ENCODE peak calls at places on chromosome 7, in seven cellular contexts. W is stomach; D is HT1080; Z is osteocyte; L is stimulated activated CD4-positive, alpha-beta T cell treated with anti-CD3 and anti-CD28 coated beads, Interleukin-1b, Interleukin-23, amount 100 ng/mL, for 4 hours; V is Calu3; J is putamen. N is an unnamed sample.

GRCh38 chr7:2029211-2029905 is 203.4 kb downstream of the MAD1L1 start:
- DNase-seq in W (no peak), D (no peak), Z (no peak), L (no peak), V (no peak), J (no peak), N (no peak)

GRCh38 chr7:111413796-111414195 is 148.5 kb downstream of the IMMP2L start:
- DNase-seq in W (no peak), D (no peak), Z (no peak), L (no peak), V (no peak), J (no peak), N (no peak)

GRCh38 chr7:137091396-137091795 is 222.9 kb downstream of the CHRM2 start:
- DNase-seq in W (no peak), D (peak), Z (no peak), L (no peak), V (no peak), J (no peak), N (no peak)

GRCh38 chr7:11328309-11328708 is 354.6 kb downstream of the PHF14 start:
- DNase-seq in W (no peak), D (no peak), Z (no peak), L (no peak), V (no peak), J (no peak), N (no peak)

GRCh38 chr7:2301510-2301860 is 12.8 kb downstream of the SNX8 start:
- DNase-seq in W (no peak), D (no peak), Z (no peak), L (no peak), V (no peak), J (no peak), N (no peak)

GRCh38 chr7:36217961-36218284 is 64.9 kb downstream of the EEPD1 start:
- DNase-seq in W (no peak), D (no peak), Z (no peak), L (no peak), V (no peak), J (no peak), N (peak)

GRCh38 chr7:134276951-134277350 is 39.8 kb downstream of the SLC35B4 start:
- DNase-seq in W (no peak), D (peak), Z (no peak), L (no peak), V (no peak), J (no peak), N (no peak)

GRCh38 chr7:152341039-152341913 is 94.5 kb downstream of the KMT2C start:
- DNase-seq in W (peak), D (peak), Z (no peak), L (no peak), V (peak), J (peak), N (peak)

GRCh38 chr7:119594956-119595355 is 678.0 kb upstream of the KCND2 start:
- DNase-seq in W (no peak), D (no peak), Z (no peak), L (no peak), V (no peak), J (no peak), N (no peak)

GRCh38 chr7:148035950-148036349 is 554.6 kb upstream of the C7orf33 start:
- DNase-seq in W (no peak), D (no peak), Z (no peak), L (no peak), V (no peak), J (no peak), N (no peak)

GRCh38 chr7:44280993-44281721 is 44.2 kb downstream of the CAMK2B start:
- DNase-seq in W (no peak), D (no peak), Z (peak), L (no peak), V (no peak), J (no peak), N (no peak)

GRCh38 chr7:99137418-99138180 is 6.3 kb downstream of the SMURF1 start:
- DNase-seq in W (no peak), D (no peak), Z (peak), L (no peak), V (no peak), J (peak), N (no peak)

GRCh38 chr7:14191686-14192098 is 202.2 kb upstream of the ETV1 start:
- DNase-seq in W (no peak), D (peak), Z (no peak), L (no peak), V (no peak), J (no peak), N (no peak)

GRCh38 chr7:128740996-128741395 is 1.8 kb downstream of the CALU start:
- DNase-seq in W (no peak), D (no peak), Z (no peak), L (no peak), V (no peak), J (no peak), N (no peak)

GRCh38 chr7:147419001-147419400 is 1171.6 kb upstream of the C7orf33 start:
- DNase-seq in W (no peak), D (peak), Z (peak), L (no peak), V (no peak), J (no peak), N (no peak)

GRCh38 chr7:131652194-131652593 is 95.8 kb upstream of the PODXL start:
- DNase-seq in W (no peak), D (no peak), Z (no peak), L (no peak), V (no peak), J (no peak), N (peak)

GRCh38 chr7:2734761-2735571 is 47.0 kb downstream of the AMZ1 start:
- DNase-seq in W (peak), D (no peak), Z (peak), L (no peak), V (no peak), J (no peak), N (peak)

GRCh38 chr7:4144171-4144701 is 537.9 kb upstream of the FOXK1 start:
- DNase-seq in W (no peak), D (no peak), Z (no peak), L (no peak), V (no peak), J (no peak), N (no peak)

GRCh38 chr7:39754326-39755120 is 131.2 kb downstream of the RALA start:
- DNase-seq in W (no peak), D (peak), Z (peak), L (no peak), V (no peak), J (no peak), N (no peak)

GRCh38 chr7:91636129-91636724 is 244.3 kb downstream of the MTERF1 start:
- DNase-seq in W (no peak), D (peak), Z (no peak), L (no peak), V (peak), J (no peak), N (peak)

GRCh38 chr7:98286093-98286525 is 4.6 kb downstream of the BRI3 start:
- DNase-seq in W (peak), D (peak), Z (no peak), L (no peak), V (peak), J (no peak), N (no peak)

GRCh38 chr7:75737856-75738603 is 711 bp downstream of the HIP1 start:
- DNase-seq in W (no peak), D (no peak), Z (no peak), L (no peak), V (no peak), J (no peak), N (no peak)

GRCh38 chr7:102432476-102433318 is 678 bp upstream of the ORAI2 start:
- DNase-seq in W (no peak), D (no peak), Z (no peak), L (no peak), V (no peak), J (no peak), N (no peak)

GRCh38 chr7:87218941-87219544 is 489 bp downstream of the TMEM243 start:
- DNase-seq in W (peak), D (peak), Z (no peak), L (no peak), V (peak), J (peak), N (peak)

GRCh38 chr7:94395141-94396041 is 696 bp downstream of the COL1A2 start:
- DNase-seq in W (peak), D (peak), Z (no peak), L (no peak), V (peak), J (peak), N (peak)

GRCh38 chr7:8157296-8157695 is 104.7 kb downstream of the ICA1 start:
- DNase-seq in W (no peak), D (no peak), Z (no peak), L (no peak), V (no peak), J (no peak), N (no peak)

GRCh38 chr7:140200102-140200989 is 23.6 kb upstream of the KDM7A start:
- DNase-seq in W (peak), D (peak), Z (no peak), L (no peak), V (peak), J (no peak), N (no peak)

GRCh38 chr7:100571829-100572116 is 1.9 kb downstream of the SAP25 start:
- DNase-seq in W (no peak), D (no peak), Z (no peak), L (no peak), V (no peak), J (no peak), N (no peak)

GRCh38 chr7:156376317-156376716 is 264.3 kb upstream of the RNF32 start:
- DNase-seq in W (no peak), D (no peak), Z (no peak), L (no peak), V (no peak), J (no peak), N (peak)

GRCh38 chr7:41189866-41190265 is 513.0 kb downstream of the INHBA start:
- DNase-seq in W (no peak), D (peak), Z (no peak), L (no peak), V (peak), J (no peak), N (no peak)

GRCh38 chr7:5598261-5598761 is 174.7 kb upstream of the TNRC18 start:
- DNase-seq in W (no peak), D (no peak), Z (no peak), L (no peak), V (no peak), J (no peak), N (no peak)

GRCh38 chr7:123096434-123096833 is 100.9 kb upstream of the TAS2R16 start:
- DNase-seq in W (no peak), D (peak), Z (no peak), L (no peak), V (no peak), J (no peak), N (no peak)

N was measured in Karpas-422.